ENCODE peak calls at places on chromosome 7, in ten cellular contexts. D is GM20000; K is NCI-H1092 treated with DMSO at 0.1 percent for 48 hours; P is stimulated activated naive CD4-positive, alpha-beta T cell; N is activated T-cell treated with anti-CD3 and anti-CD28 coated beads for 1 hour; W is EH; J is central memory CD8-positive, alpha-beta T cell; M is iris pigment epithelial cell; T is transverse colon; E is T-helper 9 cell. B is an unnamed sample.

GRCh38 chr7:81478664-81479063 is 291.2 kb downstream of the HGF start:
- DNase-seq in D (no peak), K (no peak), P (no peak), N (no peak), W (peak; percentile 18), J (no peak), M (peak; percentile 18), T (peak; percentile 48), E (no peak), B (no peak)

GRCh38 chr7:102472126-102473041 is 6.3 kb downstream of the POLR2J start:
- DNase-seq in D (no peak), K (no peak), P (no peak), N (no peak), W (no peak), J (no peak), M (no peak), T (no peak), E (no peak), B (peak; percentile 7)

GRCh38 chr7:28800150-28800549 is 158.0 kb downstream of the TRIL start:
- DNase-seq in D (no peak), K (no peak), P (no peak), N (no peak), W (no peak), J (no peak), M (no peak), T (no peak), E (no peak), B (no peak)

GRCh38 chr7:157807510-157807909 is 470.7 kb downstream of the DNAJB6 start:
- DNase-seq in D (no peak), K (no peak), P (no peak), N (no peak), W (no peak), J (no peak), M (peak; percentile 45), T (no peak), E (no peak), B (no peak)

GRCh38 chr7:7553386-7553785 is 13.3 kb upstream of the MIOS start:
- DNase-seq in D (no peak), K (no peak), P (no peak), N (no peak), W (peak; percentile 22), J (no peak), M (no peak), T (no peak), E (no peak), B (no peak)

GRCh38 chr7:115851291-115851690 is 179.3 kb downstream of the TFEC start:
- DNase-seq in D (peak; percentile 7), K (peak; percentile 72), P (no peak), N (no peak), W (peak; percentile 53), J (no peak), M (peak; percentile 62), T (no peak), E (no peak), B (no peak)

GRCh38 chr7:44767912-44768662 is 19.4 kb downstream of the ZMIZ2 start:
- DNase-seq in D (peak; percentile 84), K (peak; percentile 18), P (peak; percentile 6), N (no peak), W (peak; percentile 25), J (no peak), M (peak; percentile 75), T (peak; percentile 85), E (no peak), B (no peak)

GRCh38 chr7:105680505-105681187 is 99.4 kb upstream of the EFCAB10 start:
- DNase-seq in D (no peak), K (no peak), P (no peak), N (no peak), W (no peak), J (no peak), M (no peak), T (peak; percentile 16), E (no peak), B (peak; percentile 57)

B was measured in adrenal gland.